ENCODE peak calls at places on chromosome 10, in four cellular contexts. F, Y, D and H are unnamed samples.

GRCh38 chr10:121112618-121113384 is 261.6 kb downstream of the WDR11 start:
- DNase-seq in F (no peak), Y (no peak), D (no peak), H (no peak)

GRCh38 chr10:105834261-105835059 is 1193.4 kb downstream of the SORCS3 start:
- DNase-seq in F (no peak), Y (no peak), D (no peak), H (no peak)

GRCh38 chr10:78953124-78954008 is 115.4 kb upstream of the ZMIZ1 start:
- DNase-seq in F (no peak), Y (peak), D (no peak), H (no peak)

GRCh38 chr10:89398003-89398749 is 5.8 kb downstream of the IFIT1 start:
- DNase-seq in F (no peak), Y (peak), D (no peak), H (no peak)

GRCh38 chr10:31320179-31320597 is 1.2 kb downstream of the ZEB1 start:
- DNase-seq in F (peak), Y (peak), D (peak), H (peak)

GRCh38 chr10:76902949-76903348 is 734.7 kb downstream of the KCNMA1 start:
- DNase-seq in F (peak), Y (peak), D (peak), H (peak)

GRCh38 chr10:110523736-110524135 is 26.0 kb downstream of the DUSP5 start:
- DNase-seq in F (no peak), Y (no peak), D (no peak), H (no peak)

GRCh38 chr10:61325183-61325582 is 128.0 kb downstream of the TMEM26 start:
- DNase-seq in F (no peak), Y (no peak), D (no peak), H (no peak)

GRCh38 chr10:13724484-13724883 is 137.7 kb downstream of the PRPF18 start:
- DNase-seq in F (no peak), Y (peak), D (no peak), H (no peak)